ENCODE peak calls at places on chromosomes 1 and 21, in five cellular contexts. A, M, D, L and P are unnamed samples.

GRCh38 chr1:18901952-18902522 is 318 bp downstream of the ALDH4A1 start:
- DNase-seq in A (no peak), M (no peak), D (no peak), L (no peak), P (no peak)

GRCh38 chr1:77900687-77901293 is 12.4 kb downstream of the NEXN start:
- DNase-seq in A (no peak), M (no peak), D (no peak), L (peak), P (no peak)

GRCh38 chr1:176102243-176102642 is 104.8 kb downstream of the COP1 start:
- DNase-seq in A (no peak), M (no peak), D (no peak), L (peak), P (no peak)

GRCh38 chr1:171999756-172000155 is 158.5 kb downstream of the DNM3 start:
- DNase-seq in A (no peak), M (no peak), D (no peak), L (no peak), P (no peak)

GRCh38 chr1:26164036-26164927 is 4.5 kb downstream of the C1orf232 start:
- DNase-seq in A (no peak), M (peak), D (peak), L (no peak), P (peak)

GRCh38 chr1:177487481-177487880 is 316.7 kb downstream of the BRINP2 start:
- DNase-seq in A (no peak), M (no peak), D (no peak), L (no peak), P (no peak)

GRCh38 chr1:147549526-147549925 is 8.2 kb downstream of the BCL9 start:
- DNase-seq in A (no peak), M (no peak), D (peak), L (no peak), P (no peak)

GRCh38 chr1:205056188-205056611 is 13.2 kb downstream of the CNTN2 start:
- DNase-seq in A (no peak), M (no peak), D (no peak), L (no peak), P (no peak)

GRCh38 chr1:237888143-237888542 is 2.6 kb downstream of the ZP4 start:
- DNase-seq in A (no peak), M (no peak), D (no peak), L (no peak), P (no peak)

GRCh38 chr1:119733754-119734153 is 22.0 kb downstream of the PHGDH start:
- DNase-seq in A (no peak), M (no peak), D (no peak), L (no peak), P (no peak)

GRCh38 chr1:167344605-167345385 is 124.1 kb downstream of the POU2F1 start:
- DNase-seq in A (no peak), M (no peak), D (no peak), L (peak), P (no peak)

GRCh38 chr1:28602536-28603439 is 10.7 kb downstream of the RAB42 start:
- DNase-seq in A (peak), M (no peak), D (no peak), L (peak), P (no peak)

GRCh38 chr1:91844862-91845528 is 41.0 kb downstream of the TGFBR3 start:
- DNase-seq in A (no peak), M (no peak), D (no peak), L (peak), P (no peak)

GRCh38 chr1:205597691-205598314 is 34.0 kb downstream of the ELK4 start:
- DNase-seq in A (no peak), M (no peak), D (no peak), L (no peak), P (no peak)

GRCh38 chr1:35592991-35593769 is 20.1 kb downstream of the TFAP2E start:
- DNase-seq in A (no peak), M (no peak), D (no peak), L (no peak), P (no peak)

GRCh38 chr1:76933847-76934657 is 66.8 kb downstream of the ST6GALNAC5 start:
- DNase-seq in A (no peak), M (no peak), D (no peak), L (no peak), P (no peak)

GRCh38 chr1:151540982-151541377 is 871 bp downstream of the TUFT1 start:
- DNase-seq in A (no peak), M (no peak), D (no peak), L (no peak), P (peak)

GRCh38 chr21:21029159-21029558 is 30.9 kb downstream of the NCAM2 start:
- DNase-seq in A (no peak), M (no peak), D (no peak), L (peak), P (no peak)

GRCh38 chr1:22252902-22253790 is 110.2 kb upstream of the WNT4 start:
- DNase-seq in A (no peak), M (no peak), D (no peak), L (no peak), P (no peak)

GRCh38 chr1:218330043-218330623 is 15.0 kb upstream of the TGFB2 start:
- DNase-seq in A (no peak), M (no peak), D (no peak), L (peak), P (no peak)

GRCh38 chr1:178938959-178939317 is 68.1 kb upstream of the ANGPTL1 start:
- DNase-seq in A (no peak), M (no peak), D (no peak), L (peak), P (no peak)

GRCh38 chr1:221947731-221948130 is 205.8 kb upstream of the DUSP10 start:
- DNase-seq in A (no peak), M (no peak), D (no peak), L (no peak), P (no peak)

GRCh38 chr1:183073320-183073719 is 50.1 kb downstream of the LAMC1 start:
- DNase-seq in A (no peak), M (no peak), D (no peak), L (no peak), P (no peak)